ENCODE peak calls at places on chromosomes 13 and 19, in five cellular contexts. K, V, I, A and S are unnamed samples.

GRCh38 chr13:21837841-21838551 is 167.1 kb downstream of the FGF9 start:
- DNase-seq in A (no peak), K (no peak), I (no peak), V (no peak), S (no peak)

GRCh38 chr13:113209880-113210421 is 538 bp downstream of the CUL4A start:
- DNase-seq in I (peak), V (peak), A (no peak), K (peak), S (peak)

GRCh38 chr13:46339035-46339666 is 47.9 kb downstream of the RUBCNL start:
- DNase-seq in A (no peak), V (peak), K (peak), I (peak), S (no peak)

GRCh38 chr19:1955171-1956142 is 14.5 kb downstream of the CSNK1G2 start:
- DNase-seq in I (no peak), A (no peak), V (no peak), K (no peak), S (no peak)

GRCh38 chr13:26660761-26661160 is 99.8 kb downstream of the GPR12 start:
- DNase-seq in A (no peak), I (no peak), K (no peak), V (no peak), S (no peak)

GRCh38 chr19:55088021-55088451 is 12.4 kb downstream of the EPS8L1 start:
- DNase-seq in I (no peak), V (no peak), K (no peak), A (no peak), S (peak)

GRCh38 chr13:46374710-46375109 is 12.3 kb downstream of the RUBCNL start:
- DNase-seq in A (no peak), V (no peak), K (no peak), I (no peak), S (no peak)

GRCh38 chr19:52221831-52222375 is 32.1 kb downstream of the PPP2R1A start:
- DNase-seq in A (no peak), K (no peak), I (no peak), V (no peak), S (no peak)

GRCh38 chr19:16836115-16836905 is 7.1 kb downstream of the SIN3B start:
- DNase-seq in A (no peak), I (peak), K (no peak), V (peak), S (no peak)

GRCh38 chr19:12364391-12365093 is 941 bp downstream of the ZNF442 start:
- DNase-seq in K (peak), A (no peak), I (no peak), V (peak), S (peak)

GRCh38 chr13:99028890-99029289 is 51.0 kb upstream of the DOCK9 start:
- DNase-seq in A (no peak), K (no peak), V (no peak), I (no peak), S (no peak)

GRCh38 chr13:24175847-24176246 is 15.3 kb downstream of the SPATA13 start:
- DNase-seq in V (no peak), A (no peak), K (no peak), I (no peak), S (no peak)

GRCh38 chr19:53158119-53158656 is 665 bp downstream of the ZNF347 start:
- DNase-seq in K (peak), V (no peak), I (no peak), A (no peak), S (peak)

GRCh38 chr13:45180713-45181601 is 19.9 kb downstream of the KCTD4 start:
- DNase-seq in I (no peak), V (no peak), A (no peak), K (no peak), S (no peak)

GRCh38 chr19:13850910-13851753 is 25.8 kb upstream of the NANOS3 start:
- DNase-seq in I (peak), K (peak), A (peak), V (peak), S (no peak)

GRCh38 chr19:45474941-45475516 is 7.2 kb downstream of the FOSB start:
- DNase-seq in I (no peak), K (no peak), A (no peak), V (peak), S (no peak)

GRCh38 chr19:48844472-48844871 is 8.2 kb upstream of the HSD17B14 start:
- DNase-seq in V (no peak), I (peak), A (no peak), K (no peak), S (no peak)

GRCh38 chr19:13001502-13002388 is 6.5 kb downstream of the NFIX start:
- DNase-seq in I (no peak), V (no peak), K (peak), A (peak), S (no peak)

GRCh38 chr13:49625392-49626137 is 2.7 kb upstream of the ARL11 start:
- DNase-seq in K (peak), V (peak), I (peak), A (no peak), S (no peak)

GRCh38 chr19:13882841-13883240 is 5.9 kb downstream of the NANOS3 start:
- DNase-seq in A (no peak), I (no peak), V (no peak), K (no peak), S (no peak)

GRCh38 chr19:32373614-32374295 is 28.3 kb downstream of the ZNF507 start:
- DNase-seq in I (peak), V (peak), A (peak), K (no peak), S (no peak)

GRCh38 chr13:59016250-59016649 is 1147.5 kb downstream of the DIAPH3 start:
- DNase-seq in A (no peak), I (peak), V (peak), K (no peak), S (no peak)

GRCh38 chr13:43411741-43412140 is 375.0 kb downstream of the ENOX1 start:
- DNase-seq in V (no peak), I (no peak), K (peak), A (no peak), S (no peak)

GRCh38 chr13:79973533-79973963 is 367.4 kb downstream of the SPRY2 start:
- DNase-seq in A (no peak), K (peak), V (no peak), I (no peak), S (no peak)

GRCh38 chr19:54011507-54012211 is 20.2 kb downstream of the CACNG6 start:
- DNase-seq in A (no peak), I (no peak), V (no peak), K (no peak), S (no peak)

GRCh38 chr13:49733181-49733951 is 42.1 kb upstream of the EBPL start:
- DNase-seq in A (no peak), V (no peak), K (no peak), I (peak), S (no peak)

GRCh38 chr13:74929436-74929835 is 552.5 kb downstream of the TBC1D4 start:
- DNase-seq in K (no peak), V (no peak), A (no peak), I (no peak), S (no peak)

GRCh38 chr19:2136796-2137195 is 14.6 kb downstream of the AP3D1 start:
- DNase-seq in I (no peak), V (no peak), K (no peak), A (no peak), S (no peak)

GRCh38 chr13:112901951-112902651 is 66.9 kb upstream of the MCF2L start:
- DNase-seq in V (no peak), K (peak), I (no peak), A (no peak), S (no peak)

GRCh38 chr13:57352114-57352513 is 185.1 kb downstream of the PRR20E start:
- DNase-seq in I (no peak), V (no peak), A (no peak), K (no peak), S (no peak)

GRCh38 chr13:108176685-108177274 is 38.6 kb downstream of the LIG4 start:
- DNase-seq in A (no peak), I (peak), V (peak), K (no peak), S (peak)

GRCh38 chr19:16920816-16921529 is 32.2 kb downstream of the F2RL3 start:
- DNase-seq in V (peak), A (no peak), I (peak), K (no peak), S (no peak)

GRCh38 chr13:110643324-110643723 is 28.0 kb downstream of the NAXD start:
- DNase-seq in I (no peak), A (no peak), V (no peak), K (no peak), S (no peak)

GRCh38 chr19:18776736-18777135 is 14.4 kb downstream of the COMP start:
- DNase-seq in K (no peak), A (no peak), V (peak), I (peak), S (no peak)

GRCh38 chr13:33787051-33787591 is 30.8 kb upstream of the RFC3 start:
- DNase-seq in I (peak), A (no peak), K (no peak), V (no peak), S (no peak)

GRCh38 chr13:35818577-35819165 is 312.5 kb downstream of the DCLK1 start:
- DNase-seq in I (peak), V (no peak), K (no peak), A (no peak), S (no peak)
- TF ChIP-seq CTCF in I (peak), V (peak), K (peak), A (peak), S (peak)

DNA sequence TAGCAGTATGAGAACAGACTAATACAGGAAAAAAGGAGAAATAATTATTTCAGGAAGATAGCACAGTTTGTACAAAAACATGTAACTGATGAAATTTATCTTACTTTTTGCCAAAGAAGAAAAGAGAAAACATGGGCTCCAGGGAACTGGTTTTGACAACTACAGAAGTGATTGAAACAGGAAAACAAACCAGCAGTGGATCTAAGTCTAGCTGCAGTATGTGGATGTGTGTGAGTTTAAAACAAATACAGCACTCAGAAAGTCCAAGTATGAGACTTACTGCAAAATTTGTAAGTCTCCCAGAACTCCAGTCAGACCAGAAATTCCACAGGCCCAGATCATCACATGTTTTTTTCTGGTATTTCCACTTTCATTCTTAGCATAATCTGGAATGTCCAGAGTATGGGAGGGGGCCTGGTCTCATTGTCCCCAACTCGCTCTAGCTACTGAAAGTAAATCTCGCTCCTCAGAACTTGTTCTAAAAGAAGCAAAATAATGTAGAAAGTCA is 259.5 kb downstream of the NHLRC3 start:
- DNase-seq in A (no peak), I (no peak), V (peak), K (no peak), S (no peak)
- TF ChIP-seq CTCF in A (no peak), I (no peak), V (no peak), K (no peak), S (no peak)

DNA sequence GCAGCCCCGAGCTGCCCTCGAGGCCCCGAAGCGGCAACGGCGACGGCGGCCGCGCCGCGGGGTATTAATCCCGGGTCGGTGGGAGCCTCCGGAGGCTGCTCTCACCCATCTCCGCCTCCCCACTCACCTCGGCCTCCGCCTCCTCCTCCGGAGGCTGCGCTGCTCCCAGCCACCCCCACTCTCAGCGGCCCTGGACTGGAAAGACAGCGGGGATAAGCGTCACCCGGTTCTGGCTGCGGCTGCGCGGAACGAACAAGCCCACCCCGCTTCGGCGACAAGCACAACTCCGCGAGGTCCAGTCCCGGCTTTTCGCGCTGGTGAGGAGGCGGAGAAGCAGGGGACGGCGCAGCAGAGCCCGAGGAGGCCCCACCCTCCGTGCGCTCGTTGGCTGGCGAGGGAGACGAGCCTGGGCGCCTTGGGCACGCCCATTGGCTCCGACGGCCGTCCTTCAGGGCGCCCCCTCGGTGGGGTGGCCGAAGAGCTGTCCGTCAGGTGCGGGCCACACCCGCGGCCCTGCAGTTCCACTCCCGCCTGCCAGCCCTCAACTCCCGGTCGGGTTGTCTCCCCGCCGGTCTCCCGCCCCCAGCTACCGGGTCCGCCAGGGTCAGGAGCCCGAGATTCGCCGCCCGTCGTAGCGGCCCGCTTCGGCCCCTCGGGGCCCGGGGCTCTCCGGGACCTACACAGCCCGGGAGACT is at the start of gene ZMYM5:
- DNase-seq in I (peak), A (peak), K (peak), V (peak), S (peak)
- TF ChIP-seq CTCF in I (no peak), A (no peak), K (no peak), V (no peak), S (no peak)

GRCh38 chr19:6736917-6737283 is 480 bp downstream of the GPR108 start:
- DNase-seq in A (no peak), K (no peak), I (no peak), V (no peak), S (no peak)
- TF ChIP-seq CTCF in A (peak), K (peak), I (no peak), V (no peak), S (no peak)

GRCh38 chr19:47013041-47013517 is 6.6 kb upstream of the NPAS1 start:
- DNase-seq in I (peak), K (peak), A (no peak), V (peak), S (peak)

GRCh38 chr19:47012620-47013019 is 7.0 kb upstream of the NPAS1 start:
- DNase-seq in A (no peak), I (no peak), K (no peak), V (no peak), S (no peak)
- TF ChIP-seq CTCF in A (no peak), I (no peak), K (no peak), V (no peak), S (no peak)

GRCh38 chr19:50670102-50670380 is 20.8 kb downstream of the C19orf81 start:
- DNase-seq in A (no peak), V (no peak), K (no peak), I (no peak), S (no peak)

GRCh38 chr19:50667177-50667758 is 18.0 kb downstream of the C19orf81 start:
- DNase-seq in V (no peak), I (no peak), K (no peak), A (no peak), S (peak)

GRCh38 chr19:50667759-50668231 is 18.6 kb downstream of the C19orf81 start:
- DNase-seq in I (no peak), A (no peak), V (no peak), K (no peak), S (no peak)

GRCh38 chr19:50668416-50669318 is 19.4 kb downstream of the C19orf81 start:
- DNase-seq in A (no peak), I (no peak), K (no peak), V (no peak), S (no peak)

GRCh38 chr19:50669319-50670101 is 20.3 kb downstream of the C19orf81 start:
- DNase-seq in V (no peak), A (no peak), I (peak), K (no peak), S (peak)
- TF ChIP-seq CTCF in V (peak), A (peak), I (peak), K (peak), S (peak)

GRCh38 chr19:38443458-38444001 is 10.0 kb downstream of the RYR1 start:
- DNase-seq in I (no peak), A (no peak), V (no peak), K (no peak), S (no peak)

GRCh38 chr19:38442736-38443135 is 9.2 kb downstream of the RYR1 start:
- DNase-seq in K (no peak), I (no peak), A (no peak), V (no peak), S (no peak)

GRCh38 chr19:38445362-38445761 is 11.9 kb downstream of the RYR1 start:
- DNase-seq in I (no peak), A (no peak), K (no peak), V (no peak), S (no peak)

GRCh38 chr19:38441660-38442348 is 8.3 kb downstream of the RYR1 start:
- DNase-seq in V (no peak), K (no peak), I (peak), A (no peak), S (no peak)

DNA sequence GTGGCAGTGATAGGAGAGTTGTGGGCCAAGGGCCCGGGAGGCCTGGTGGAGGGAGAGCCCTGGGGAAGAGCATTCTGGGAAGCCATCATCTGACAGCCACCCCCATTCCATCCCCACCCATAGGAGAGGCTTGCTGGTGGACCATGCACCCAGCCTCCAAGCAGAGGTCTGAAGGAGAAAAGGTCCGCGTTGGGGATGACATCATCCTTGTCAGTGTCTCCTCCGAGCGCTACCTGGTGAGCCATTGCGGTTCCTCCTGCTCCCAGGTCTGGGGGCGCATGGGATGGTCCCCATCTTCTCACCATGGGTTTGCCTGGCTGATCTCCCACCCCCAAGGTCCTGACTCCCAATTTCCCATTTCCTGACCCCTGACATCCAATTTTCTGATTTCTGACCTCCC is 10.5 kb downstream of the RYR1 start:
- DNase-seq in K (no peak), A (no peak), V (no peak), I (no peak), S (no peak)
- TF ChIP-seq CTCF in K (no peak), A (no peak), V (no peak), I (no peak), S (no peak)

DNA sequence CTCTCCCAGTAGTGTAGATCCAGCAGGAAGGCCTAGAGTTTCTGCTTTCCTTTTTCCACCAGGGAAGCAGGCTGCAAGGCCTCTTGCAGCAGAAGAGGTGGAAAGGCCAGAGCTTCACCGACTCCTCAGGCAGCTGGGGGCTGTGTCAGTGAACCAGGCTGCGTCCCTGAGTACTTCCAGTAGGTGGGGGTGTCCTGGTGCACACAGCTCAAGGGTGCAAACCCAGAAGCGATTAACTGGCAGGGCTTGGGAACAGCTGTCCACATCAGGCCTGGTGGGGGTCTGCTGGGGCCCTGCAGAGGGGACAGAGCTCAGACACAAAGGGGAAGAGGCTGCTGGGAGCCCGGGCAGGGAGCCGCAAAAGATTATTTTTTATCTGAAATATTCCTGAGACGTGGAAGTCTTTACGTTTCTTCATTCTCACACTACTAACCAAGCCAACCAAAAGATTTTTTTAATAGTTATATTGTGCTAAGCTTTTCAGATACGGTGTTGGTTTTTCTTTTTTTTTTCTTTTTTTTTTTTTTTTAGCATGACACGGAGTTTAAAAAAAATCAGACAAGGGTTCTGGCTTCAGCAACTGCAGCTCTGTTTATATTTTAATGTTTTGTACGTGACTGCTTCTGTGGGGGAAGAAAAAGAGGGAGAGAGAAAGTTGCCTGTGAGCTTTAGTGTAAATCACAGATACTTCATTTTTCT is 11.0 kb downstream of the TSHZ3 start:
- DNase-seq in V (peak), I (no peak), K (peak), A (no peak), S (peak)
- TF ChIP-seq CTCF in V (peak), I (no peak), K (peak), A (peak), S (peak)

GRCh38 chr19:27773318-27774094 is 1439.4 kb downstream of the UQCRFS1 start:
- DNase-seq in V (no peak), K (no peak), A (no peak), I (no peak), S (no peak)

GRCh38 chr19:27775395-27775794 is 1437.6 kb downstream of the UQCRFS1 start:
- DNase-seq in A (no peak), V (no peak), I (no peak), K (no peak), S (no peak)

GRCh38 chr19:27776020-27776419 is 1436.9 kb downstream of the UQCRFS1 start:
- DNase-seq in K (no peak), I (peak), A (no peak), V (peak), S (no peak)

GRCh38 chr19:27774337-27774736 is 1438.6 kb downstream of the UQCRFS1 start:
- DNase-seq in V (no peak), K (no peak), I (no peak), A (no peak), S (peak)

DNA sequence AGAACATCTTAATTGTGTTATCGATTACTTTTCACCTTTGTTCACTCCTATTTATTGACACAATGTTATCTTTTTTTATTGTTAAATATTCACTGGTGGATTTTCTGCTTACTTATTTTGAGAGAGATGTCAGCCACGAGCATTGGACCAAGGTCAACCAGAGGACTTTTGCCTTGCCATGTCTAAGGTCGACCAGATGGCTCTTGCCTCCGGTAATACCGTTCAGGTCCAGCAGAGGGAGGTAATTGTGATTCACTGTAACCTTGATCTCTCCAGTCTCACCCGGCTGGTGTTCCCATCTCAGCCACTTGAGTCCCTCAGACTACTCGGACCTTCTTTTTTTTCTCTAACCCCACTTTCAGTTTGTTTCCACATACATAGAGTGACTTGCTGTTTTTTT is 1438.1 kb downstream of the UQCRFS1 start:
- DNase-seq in V (no peak), A (no peak), K (no peak), I (no peak), S (no peak)
- TF ChIP-seq CTCF in V (peak), A (no peak), K (peak), I (peak), S (no peak)